ENCODE peak calls at places on chromosomes 7 and 10, in eight cellular contexts. W, J, S, C, E, L, G and Q are unnamed samples.

GRCh38 chr10:103125323-103126267 is 67.5 kb downstream of the NT5C2 start:
- DNase-seq in W (no peak), J (no peak), S (peak), C (no peak), E (no peak), L (no peak), G (no peak), Q (no peak)

GRCh38 chr10:33025039-33025438 is 67.0 kb upstream of the ITGB1 start:
- DNase-seq in W (no peak), J (no peak), S (no peak), C (no peak), E (no peak), L (no peak), G (no peak), Q (no peak)

GRCh38 chr10:30847199-30847598 is 184.5 kb downstream of the ZNF438 start:
- DNase-seq in W (no peak), J (no peak), S (no peak), C (no peak), E (no peak), L (no peak), G (no peak), Q (no peak)

GRCh38 chr7:151705744-151706567 is 171.0 kb downstream of the PRKAG2 start:
- DNase-seq in W (no peak), J (no peak), S (peak), C (no peak), E (no peak), L (no peak), G (no peak), Q (no peak)

GRCh38 chr10:25024528-25024927 is 8.1 kb downstream of the THNSL1 start:
- DNase-seq in W (no peak), J (no peak), S (no peak), C (no peak), E (no peak), L (no peak), G (no peak), Q (no peak)

GRCh38 chr7:158416283-158416933 is 171.2 kb downstream of the PTPRN2 start:
- DNase-seq in W (no peak), J (no peak), S (no peak), C (no peak), E (no peak), L (no peak), G (no peak), Q (no peak)

GRCh38 chr10:3936422-3937040 is 151.5 kb upstream of the KLF6 start:
- DNase-seq in W (no peak), J (no peak), S (no peak), C (no peak), E (no peak), L (no peak), G (no peak), Q (no peak)

GRCh38 chr7:40475681-40475982 is 340.8 kb downstream of the SUGCT start:
- DNase-seq in W (no peak), J (no peak), S (no peak), C (no peak), E (no peak), L (no peak), G (no peak), Q (no peak)

GRCh38 chr10:131591936-131592335 is 280.4 kb upstream of the TCERG1L start:
- DNase-seq in W (no peak), J (no peak), S (no peak), C (no peak), E (no peak), L (no peak), G (no peak), Q (no peak)

GRCh38 chr7:45149606-45150005 is 8.0 kb upstream of the RAMP3 start:
- DNase-seq in W (no peak), J (no peak), S (no peak), C (no peak), E (no peak), L (no peak), G (no peak), Q (peak)

GRCh38 chr7:40507166-40507565 is 372.4 kb downstream of the SUGCT start:
- DNase-seq in W (no peak), J (no peak), S (no peak), C (no peak), E (no peak), L (no peak), G (no peak), Q (no peak)

GRCh38 chr7:14761506-14762296 is 140.8 kb downstream of the DGKB start:
- DNase-seq in W (no peak), J (no peak), S (peak), C (no peak), E (no peak), L (peak), G (no peak), Q (peak)

GRCh38 chr10:97015199-97015693 is 170.5 kb downstream of the SLIT1 start:
- DNase-seq in W (no peak), J (no peak), S (no peak), C (no peak), E (no peak), L (no peak), G (no peak), Q (no peak)

GRCh38 chr10:113987805-113988204 is 55.9 kb upstream of the ADRB1 start:
- DNase-seq in W (no peak), J (no peak), S (no peak), C (peak), E (no peak), L (no peak), G (no peak), Q (no peak)

GRCh38 chr7:128829391-128830166 is 627 bp upstream of the FLNC start:
- DNase-seq in W (no peak), J (no peak), S (peak), C (no peak), E (no peak), L (no peak), G (no peak), Q (no peak)

GRCh38 chr10:1434912-1435692 is 302.2 kb downstream of the ADARB2 start:
- DNase-seq in W (no peak), J (no peak), S (no peak), C (no peak), E (no peak), L (no peak), G (no peak), Q (no peak)